ENCODE peak calls at places on chromosomes 13 and 19, in ten cellular contexts. X, Q, H, T, G, Y, L, P, B and E are unnamed samples.

GRCh38 chr13:90362718-90363117 is 984.8 kb upstream of the MIR17HG start:
- DNase-seq in X (no peak), Q (no peak), H (no peak), T (no peak), G (no peak), Y (no peak), L (no peak), P (no peak), B (peak), E (no peak)

GRCh38 chr13:21608961-21609360 is 5.0 kb upstream of the MICU2 start:
- DNase-seq in X (no peak), Q (no peak), H (no peak), T (no peak), G (no peak), Y (no peak), L (no peak), P (no peak), B (peak), E (no peak)

GRCh38 chr13:73107970-73108369 is 49.2 kb downstream of the KLF5 start:
- DNase-seq in X (no peak), Q (no peak), H (no peak), T (no peak), G (no peak), Y (no peak), L (no peak), P (no peak), B (no peak), E (no peak)

GRCh38 chr19:18586311-18586710 is 2.3 kb upstream of the REX1BD start:
- DNase-seq in X (no peak), Q (no peak), H (no peak), T (no peak), G (no peak), Y (no peak), L (no peak), P (no peak), B (no peak), E (no peak)

GRCh38 chr13:98910501-98910951 is 67.3 kb downstream of the DOCK9 start:
- DNase-seq in X (no peak), Q (peak), H (no peak), T (no peak), G (no peak), Y (peak), L (peak), P (no peak), B (peak), E (no peak)

GRCh38 chr19:17606786-17607185 is 51.3 kb downstream of the COLGALT1 start:
- DNase-seq in X (no peak), Q (no peak), H (no peak), T (no peak), G (no peak), Y (no peak), L (no peak), P (no peak), B (no peak), E (no peak)

GRCh38 chr13:113397606-113398425 is 33.9 kb upstream of the GRTP1 start:
- DNase-seq in X (no peak), Q (no peak), H (no peak), T (no peak), G (peak), Y (peak), L (no peak), P (no peak), B (no peak), E (no peak)

GRCh38 chr19:17079710-17080440 is 4.3 kb downstream of the MYO9B start:
- DNase-seq in X (peak), Q (no peak), H (peak), T (peak), G (no peak), Y (no peak), L (peak), P (peak), B (peak), E (peak)

GRCh38 chr19:5913739-5914357 is at the start of gene CAPS:
- DNase-seq in X (peak), Q (no peak), H (peak), T (peak), G (no peak), Y (no peak), L (peak), P (no peak), B (peak), E (peak)

GRCh38 chr13:97921146-97921776 is 32.2 kb upstream of the IPO5 start:
- DNase-seq in X (peak), Q (no peak), H (no peak), T (no peak), G (no peak), Y (no peak), L (peak), P (no peak), B (peak), E (no peak)

GRCh38 chr19:23436944-23437343 is 41.7 kb upstream of the ZNF91 start:
- DNase-seq in X (no peak), Q (no peak), H (no peak), T (no peak), G (no peak), Y (peak), L (no peak), P (no peak), B (peak), E (no peak)

GRCh38 chr19:51025809-51026553 is 435 bp downstream of the KLK11 start:
- DNase-seq in X (no peak), Q (no peak), H (no peak), T (no peak), G (no peak), Y (no peak), L (no peak), P (no peak), B (no peak), E (no peak)

GRCh38 chr19:5313307-5313706 is 27.3 kb downstream of the PTPRS start:
- DNase-seq in X (no peak), Q (no peak), H (no peak), T (no peak), G (no peak), Y (no peak), L (no peak), P (no peak), B (no peak), E (no peak)

GRCh38 chr13:97113231-97114001 is 108.7 kb upstream of the MBNL2 start:
- DNase-seq in X (no peak), Q (no peak), H (no peak), T (no peak), G (no peak), Y (peak), L (no peak), P (no peak), B (no peak), E (no peak)

GRCh38 chr13:28820099-28821051 is at the start of gene MTUS2:
- DNase-seq in X (no peak), Q (peak), H (no peak), T (peak), G (peak), Y (peak), L (no peak), P (no peak), B (no peak), E (no peak)

GRCh38 chr13:45325806-45326205 is 15.2 kb downstream of the TPT1 start:
- DNase-seq in X (no peak), Q (no peak), H (peak), T (no peak), G (no peak), Y (no peak), L (peak), P (no peak), B (peak), E (no peak)

GRCh38 chr19:15393963-15394362 is 14.4 kb upstream of the AKAP8 start:
- DNase-seq in X (no peak), Q (no peak), H (no peak), T (no peak), G (no peak), Y (no peak), L (no peak), P (no peak), B (peak), E (no peak)

GRCh38 chr19:30064021-30064699 is 122.1 kb downstream of the URI1 start:
- DNase-seq in X (no peak), Q (no peak), H (no peak), T (peak), G (no peak), Y (peak), L (no peak), P (peak), B (no peak), E (no peak)

GRCh38 chr13:58979851-58980250 is 1183.9 kb downstream of the DIAPH3 start:
- DNase-seq in X (no peak), Q (no peak), H (no peak), T (no peak), G (no peak), Y (no peak), L (no peak), P (no peak), B (no peak), E (no peak)

DNA sequence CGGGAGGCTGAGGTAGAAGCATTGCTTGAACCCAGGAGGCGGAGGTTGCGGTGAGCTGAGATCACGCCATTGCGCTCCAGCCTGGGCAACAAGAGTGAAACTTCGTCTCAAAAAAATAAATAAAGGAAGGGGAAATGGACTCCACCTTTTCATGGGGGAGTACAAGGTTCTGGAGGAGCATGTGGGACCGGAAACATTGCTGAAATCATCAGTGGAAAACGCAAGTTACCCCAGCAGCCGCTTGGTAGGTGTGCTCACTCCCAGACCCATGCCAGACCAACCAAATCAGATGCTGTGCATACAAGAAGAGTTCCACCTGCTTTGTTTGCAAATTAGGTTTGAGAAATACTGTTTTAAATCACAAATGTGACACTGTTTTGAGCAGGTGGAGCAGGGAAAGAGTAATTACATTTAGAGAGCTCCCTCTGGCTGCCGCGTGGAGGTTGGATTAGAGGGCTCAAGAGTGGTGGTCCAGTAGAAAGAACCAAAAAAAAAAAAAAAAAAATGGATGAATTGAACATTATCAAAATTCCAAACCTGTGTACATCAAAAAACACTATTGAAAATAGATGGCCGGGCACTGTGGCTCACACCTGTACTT is 4.9 kb downstream of the ERICH4 start:
- DNase-seq in X (no peak), Q (no peak), H (no peak), T (no peak), G (no peak), Y (no peak), L (no peak), P (no peak), B (no peak), E (no peak)
- TF ChIP-seq CTCF in X (no peak), Q (no peak), H (no peak), T (no peak), G (no peak), Y (peak), L (no peak), P (no peak), B (no peak), E (no peak)

GRCh38 chr19:48445606-48446481 is at the start of gene GRWD1:
- DNase-seq in X (peak), Q (peak), H (peak), T (peak), G (peak), Y (peak), L (peak), P (peak), B (peak), E (peak)
- TF ChIP-seq CTCF in X (no peak), Q (no peak), H (no peak), T (no peak), G (no peak), Y (peak), L (peak), P (no peak), B (no peak), E (peak)

DNA sequence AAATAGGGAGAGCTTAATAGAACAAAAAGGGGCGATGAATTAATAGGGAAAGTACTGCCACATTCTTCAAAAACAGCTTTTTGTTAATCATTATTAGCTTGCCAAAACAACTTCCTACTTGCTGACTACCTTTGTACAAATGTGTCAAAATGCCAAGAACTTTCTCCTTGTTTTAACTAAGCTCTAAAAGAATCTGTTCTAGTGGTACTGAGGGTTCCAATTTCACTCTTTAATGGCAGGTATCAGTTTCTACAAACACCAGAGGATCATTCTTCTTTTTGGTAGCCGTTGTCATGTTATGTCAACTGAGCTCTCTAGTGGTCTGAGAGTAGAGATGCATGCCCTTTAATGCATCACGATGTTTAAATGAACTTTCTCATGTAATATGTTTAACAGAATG is 29.4 kb upstream of the FBXL3 start:
- DNase-seq in X (no peak), Q (no peak), H (no peak), T (no peak), G (no peak), Y (no peak), L (no peak), P (no peak), B (no peak), E (no peak)
- TF ChIP-seq CTCF in X (peak), Q (no peak), H (no peak), T (no peak), G (no peak), Y (peak), L (no peak), P (no peak), B (no peak), E (no peak)

GRCh38 chr13:77337159-77337558 is 10.3 kb upstream of the MYCBP2 start:
- DNase-seq in X (no peak), Q (no peak), H (no peak), T (no peak), G (no peak), Y (no peak), L (no peak), P (no peak), B (no peak), E (no peak)
- TF ChIP-seq CTCF in X (no peak), Q (no peak), H (no peak), T (no peak), G (no peak), Y (peak), L (no peak), P (no peak), B (no peak), E (no peak)